ENCODE peak calls at places on chromosomes 2 and 18, in six cellular contexts. E, D, P, L, M and K are unnamed samples.
A peak's percentile ranks its signal among the peaks of the same experiment; 100 is the strongest.

GRCh38 chr2:96788393-96789244 is 27.4 kb upstream of the CNNM3 start:
- DNase-seq in E (peak; percentile 37), D (no peak), P (peak; percentile 89), L (no peak), M (no peak), K (no peak)

GRCh38 chr2:183037281-183037659 is 987 bp downstream of the NCKAP1 start:
- DNase-seq in E (peak; percentile 74), D (peak; percentile 26), P (peak; percentile 48), L (no peak), M (no peak), K (no peak)

GRCh38 chr2:204645018-204645775 is 99.9 kb downstream of the PARD3B start:
- DNase-seq in E (peak; percentile 57), D (no peak), P (no peak), L (no peak), M (no peak), K (no peak)

GRCh38 chr2:127128508-127128907 is 21.6 kb upstream of the BIN1 start:
- DNase-seq in E (no peak), D (no peak), P (peak; percentile 87), L (no peak), M (peak; percentile 59), K (no peak)

GRCh38 chr2:130372833-130373807 is 17.3 kb downstream of the PTPN18 start:
- DNase-seq in E (peak; percentile 28), D (no peak), P (no peak), L (no peak), M (no peak), K (no peak)

GRCh38 chr2:1453561-1453960 is 40.3 kb downstream of the TPO start:
- DNase-seq in E (no peak), D (no peak), P (no peak), L (no peak), M (no peak), K (no peak)

GRCh38 chr2:12787891-12788783 is 71.4 kb downstream of the TRIB2 start:
- DNase-seq in E (peak; percentile 63), D (no peak), P (no peak), L (peak; percentile 50), M (no peak), K (no peak)

GRCh38 chr2:45855374-45855773 is 203.9 kb downstream of the PRKCE start:
- DNase-seq in E (peak; percentile 30), D (no peak), P (no peak), L (no peak), M (no peak), K (no peak)

GRCh38 chr18:48785686-48786470 is 164.9 kb downstream of the SMAD7 start:
- DNase-seq in E (no peak), D (no peak), P (no peak), L (no peak), M (no peak), K (no peak)

GRCh38 chr2:215723011-215723410 is 287.1 kb upstream of the FN1 start:
- DNase-seq in E (peak; percentile 18), D (no peak), P (no peak), L (no peak), M (no peak), K (no peak)

GRCh38 chr2:3481736-3482362 is 37.5 kb downstream of the ADI1 start:
- DNase-seq in E (no peak), D (no peak), P (no peak), L (no peak), M (no peak), K (no peak)

GRCh38 chr2:180258579-180258978 is 251.5 kb upstream of the CWC22 start:
- DNase-seq in E (no peak), D (no peak), P (no peak), L (no peak), M (no peak), K (no peak)